ENCODE peak calls at places on chromosomes 16 and 17, in ten cellular contexts. L, R, G, B, W, F, J, M, E and O are unnamed samples.

GRCh38 chr17:69525920-69526841 is 111.7 kb downstream of the MAP2K6 start:
- DNase-seq in L (peak), R (peak), G (peak), B (peak), W (peak), F (no peak), J (peak), M (no peak), E (peak), O (peak)

GRCh38 chr16:69535123-69536050 is 30.4 kb upstream of the NFAT5 start:
- DNase-seq in L (no peak), R (no peak), G (no peak), B (no peak), W (no peak), F (peak), J (no peak), M (no peak), E (no peak), O (no peak)

GRCh38 chr17:82370471-82371332 is 863 bp upstream of the UTS2R start:
- DNase-seq in L (no peak), R (no peak), G (no peak), B (no peak), W (no peak), F (no peak), J (no peak), M (peak), E (no peak), O (no peak)

GRCh38 chr16:80738521-80738920 is 65.9 kb downstream of the CDYL2 start:
- DNase-seq in L (no peak), R (no peak), G (no peak), B (no peak), W (no peak), F (no peak), J (no peak), M (no peak), E (no peak), O (no peak)

GRCh38 chr16:10751291-10751697 is 7.7 kb downstream of the NUBP1 start:
- DNase-seq in L (no peak), R (peak), G (no peak), B (no peak), W (no peak), F (no peak), J (no peak), M (peak), E (no peak), O (no peak)

GRCh38 chr16:80806957-80807356 is 2.6 kb upstream of the CDYL2 start:
- DNase-seq in L (no peak), R (no peak), G (no peak), B (no peak), W (no peak), F (peak), J (no peak), M (no peak), E (no peak), O (no peak)

GRCh38 chr17:74951680-74952421 is 16.2 kb downstream of the OTOP3 start:
- DNase-seq in L (no peak), R (no peak), G (no peak), B (no peak), W (no peak), F (no peak), J (no peak), M (no peak), E (no peak), O (no peak)

GRCh38 chr17:78717431-78717980 is 64.6 kb downstream of the CYTH1 start:
- DNase-seq in L (no peak), R (peak), G (peak), B (no peak), W (peak), F (no peak), J (no peak), M (no peak), E (no peak), O (no peak)

GRCh38 chr16:2842340-2843000 is 12.4 kb downstream of the ZG16B start:
- DNase-seq in L (peak), R (peak), G (peak), B (no peak), W (no peak), F (no peak), J (peak), M (peak), E (peak), O (peak)

GRCh38 chr17:38456031-38456815 is 28.0 kb downstream of the ARHGAP23 start:
- DNase-seq in L (no peak), R (peak), G (no peak), B (no peak), W (peak), F (no peak), J (no peak), M (no peak), E (no peak), O (peak)

GRCh38 chr17:14753383-14753782 is 452.5 kb downstream of the HS3ST3B1 start:
- DNase-seq in L (no peak), R (no peak), G (no peak), B (no peak), W (no peak), F (no peak), J (no peak), M (no peak), E (no peak), O (no peak)

GRCh38 chr16:69906838-69907301 is 44.3 kb upstream of the CLEC18A start:
- DNase-seq in L (no peak), R (no peak), G (no peak), B (no peak), W (no peak), F (no peak), J (no peak), M (no peak), E (no peak), O (no peak)

GRCh38 chr17:64506201-64506575 is at the start of gene DDX5:
- DNase-seq in L (peak), R (peak), G (peak), B (peak), W (peak), F (peak), J (peak), M (peak), E (peak), O (peak)

GRCh38 chr16:24198807-24199533 is 57.2 kb upstream of the CACNG3 start:
- DNase-seq in L (no peak), R (no peak), G (no peak), B (no peak), W (no peak), F (no peak), J (no peak), M (no peak), E (no peak), O (no peak)

GRCh38 chr17:62895650-62896301 is 70.3 kb upstream of the TANC2 start:
- DNase-seq in L (no peak), R (no peak), G (no peak), B (no peak), W (no peak), F (no peak), J (no peak), M (no peak), E (no peak), O (no peak)

GRCh38 chr17:2701996-2702741 is 9.4 kb downstream of the CLUH start:
- DNase-seq in L (no peak), R (no peak), G (peak), B (no peak), W (no peak), F (no peak), J (no peak), M (no peak), E (no peak), O (no peak)

GRCh38 chr17:41939044-41939695 is 8.8 kb downstream of the ODAD4 start:
- DNase-seq in L (no peak), R (no peak), G (no peak), B (no peak), W (no peak), F (no peak), J (no peak), M (no peak), E (no peak), O (no peak)

GRCh38 chr17:43016216-43016615 is 6.0 kb downstream of the VAT1 start:
- DNase-seq in L (no peak), R (no peak), G (no peak), B (no peak), W (no peak), F (no peak), J (no peak), M (no peak), E (no peak), O (no peak)

GRCh38 chr16:58366247-58367031 is 25.8 kb upstream of the GINS3 start:
- DNase-seq in L (no peak), R (no peak), G (no peak), B (no peak), W (peak), F (peak), J (no peak), M (no peak), E (no peak), O (no peak)

GRCh38 chr17:82346342-82347300 is 12.4 kb upstream of the TEX19 start:
- DNase-seq in L (no peak), R (no peak), G (no peak), B (no peak), W (no peak), F (no peak), J (no peak), M (no peak), E (no peak), O (no peak)

GRCh38 chr17:964881-965280 is 14.7 kb downstream of the NXN start:
- DNase-seq in L (no peak), R (no peak), G (no peak), B (no peak), W (no peak), F (no peak), J (no peak), M (no peak), E (no peak), O (no peak)

GRCh38 chr17:82943751-82944150 is 103.9 kb upstream of the ZNF750 start:
- DNase-seq in L (no peak), R (no peak), G (peak), B (no peak), W (no peak), F (no peak), J (no peak), M (no peak), E (no peak), O (no peak)

GRCh38 chr16:70594569-70594968 is 51.8 kb upstream of the IL34 start:
- DNase-seq in L (peak), R (peak), G (peak), B (peak), W (no peak), F (no peak), J (no peak), M (no peak), E (peak), O (no peak)

GRCh38 chr16:351804-352520 is 561 bp downstream of the AXIN1 start:
- DNase-seq in L (no peak), R (no peak), G (no peak), B (no peak), W (no peak), F (no peak), J (no peak), M (no peak), E (peak), O (peak)

GRCh38 chr17:4204676-4205075 is 59.1 kb downstream of the ANKFY1 start:
- DNase-seq in L (no peak), R (peak), G (peak), B (peak), W (no peak), F (no peak), J (no peak), M (no peak), E (peak), O (no peak)

GRCh38 chr16:354971-355441 is 2.5 kb upstream of the AXIN1 start:
- DNase-seq in L (no peak), R (no peak), G (no peak), B (no peak), W (no peak), F (no peak), J (no peak), M (no peak), E (no peak), O (no peak)

GRCh38 chr17:35433075-35433894 is 985 bp upstream of the SLFN12 start:
- DNase-seq in L (peak), R (peak), G (peak), B (peak), W (peak), F (peak), J (peak), M (peak), E (peak), O (peak)

GRCh38 chr17:74249966-74250365 is 24.1 kb upstream of the DNAI2 start:
- DNase-seq in L (no peak), R (no peak), G (no peak), B (no peak), W (no peak), F (no peak), J (no peak), M (no peak), E (peak), O (no peak)

GRCh38 chr16:29028457-29029167 is 43.8 kb downstream of the LAT start:
- DNase-seq in L (no peak), R (no peak), G (no peak), B (no peak), W (no peak), F (no peak), J (no peak), M (peak), E (no peak), O (no peak)

GRCh38 chr17:38453951-38454421 is 25.7 kb downstream of the ARHGAP23 start:
- DNase-seq in L (no peak), R (peak), G (no peak), B (no peak), W (no peak), F (no peak), J (no peak), M (no peak), E (no peak), O (peak)

GRCh38 chr16:86365513-86366040 is 144.8 kb upstream of the FOXF1 start:
- DNase-seq in L (no peak), R (no peak), G (no peak), B (no peak), W (no peak), F (no peak), J (no peak), M (no peak), E (no peak), O (no peak)

GRCh38 chr16:86362155-86362849 is 148.0 kb upstream of the FOXF1 start:
- DNase-seq in L (no peak), R (no peak), G (no peak), B (no peak), W (no peak), F (no peak), J (peak), M (no peak), E (no peak), O (no peak)

GRCh38 chr16:86363057-86363490 is 147.3 kb upstream of the FOXF1 start:
- DNase-seq in L (no peak), R (no peak), G (no peak), B (no peak), W (no peak), F (peak), J (no peak), M (no peak), E (no peak), O (no peak)

GRCh38 chr16:86364653-86365380 is 145.5 kb upstream of the FOXF1 start:
- DNase-seq in L (no peak), R (no peak), G (no peak), B (no peak), W (no peak), F (no peak), J (no peak), M (no peak), E (no peak), O (no peak)

DNA sequence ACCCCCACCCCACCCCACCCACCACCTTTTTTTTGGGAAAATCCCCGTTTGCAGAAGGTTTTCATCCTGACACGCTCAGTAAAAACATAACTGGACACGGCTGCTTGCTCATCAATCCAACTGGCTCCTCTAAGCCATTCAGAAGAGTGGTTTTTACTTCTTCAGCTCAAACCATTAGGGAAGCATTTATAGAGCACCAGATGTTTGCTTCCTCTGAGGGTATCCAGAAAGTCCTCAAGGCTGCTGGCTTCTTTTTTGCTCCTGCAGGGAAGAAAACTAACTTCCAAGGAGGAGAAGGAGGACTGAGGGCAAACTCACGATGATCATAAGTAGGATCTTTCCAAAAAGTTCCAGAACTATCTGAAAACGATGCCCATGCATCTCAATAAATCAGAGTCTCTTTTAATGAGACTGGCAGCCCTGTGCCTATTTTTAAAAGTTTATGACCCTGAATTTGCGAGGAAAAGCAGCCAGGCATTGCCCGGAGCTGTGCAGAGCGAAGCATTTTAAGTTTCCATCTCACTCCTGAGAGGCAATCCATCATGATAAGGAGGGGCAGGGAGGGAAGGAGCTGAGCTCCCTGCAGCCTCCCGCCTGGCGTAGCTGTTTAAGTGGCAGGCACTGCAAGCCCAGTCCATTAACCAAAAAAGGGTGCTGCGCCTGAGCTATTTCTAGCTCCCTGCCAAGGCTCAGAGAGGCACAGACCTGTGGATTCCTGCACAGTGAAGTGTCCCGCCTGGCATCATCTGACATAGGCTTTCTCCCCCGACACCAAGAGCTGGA is 146.3 kb upstream of the FOXF1 start:
- DNase-seq in L (no peak), R (no peak), G (no peak), B (no peak), W (no peak), F (no peak), J (no peak), M (no peak), E (no peak), O (no peak)
- TF ChIP-seq POLR2A in L (no peak), R (no peak), G (no peak), B (no peak), W (no peak), F (no peak), J (no peak), M (no peak), E (no peak), O (no peak)

DNA sequence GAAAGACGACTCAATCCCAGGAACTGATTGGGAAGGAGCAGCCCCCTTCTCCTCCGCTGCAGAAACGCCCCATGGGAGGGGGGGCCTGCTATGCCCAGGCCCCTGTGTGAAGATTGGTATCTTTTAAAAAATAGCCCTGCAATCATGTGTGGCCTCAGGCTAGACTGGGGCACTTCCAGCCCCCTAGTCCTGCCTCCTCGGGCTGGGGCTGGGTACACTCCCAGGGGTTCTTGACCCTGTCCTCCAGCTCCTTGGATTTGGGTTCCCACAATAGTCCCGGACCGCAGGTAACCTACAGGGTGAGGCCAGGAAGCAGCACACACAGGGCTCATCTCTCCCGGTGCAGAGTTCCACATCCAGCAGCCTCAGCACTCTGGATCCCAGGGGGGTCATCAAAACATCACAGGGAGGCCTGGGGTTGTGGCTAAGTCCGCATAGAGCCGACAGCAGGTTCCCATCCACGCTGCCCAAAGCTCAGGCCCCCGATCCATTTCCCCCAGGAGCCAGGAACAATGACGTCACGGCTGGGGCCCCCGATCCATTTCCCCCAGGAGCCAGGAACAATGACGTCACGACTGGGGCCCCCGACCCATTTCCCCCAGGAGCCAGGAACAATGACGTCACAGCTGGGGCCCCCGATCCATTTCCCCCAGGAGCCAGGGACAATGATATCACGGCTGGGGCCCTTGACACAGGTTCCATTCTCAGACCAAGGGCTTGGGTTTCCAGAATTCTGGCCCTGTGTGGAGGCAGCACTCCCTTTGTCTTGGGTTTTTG is 202.4 kb downstream of the IRF8 start:
- DNase-seq in L (no peak), R (no peak), G (no peak), B (no peak), W (no peak), F (no peak), J (no peak), M (no peak), E (no peak), O (no peak)
- TF ChIP-seq POLR2A in L (no peak), R (no peak), G (no peak), B (no peak), W (no peak), F (no peak), J (no peak), M (no peak), E (no peak), O (no peak)

DNA sequence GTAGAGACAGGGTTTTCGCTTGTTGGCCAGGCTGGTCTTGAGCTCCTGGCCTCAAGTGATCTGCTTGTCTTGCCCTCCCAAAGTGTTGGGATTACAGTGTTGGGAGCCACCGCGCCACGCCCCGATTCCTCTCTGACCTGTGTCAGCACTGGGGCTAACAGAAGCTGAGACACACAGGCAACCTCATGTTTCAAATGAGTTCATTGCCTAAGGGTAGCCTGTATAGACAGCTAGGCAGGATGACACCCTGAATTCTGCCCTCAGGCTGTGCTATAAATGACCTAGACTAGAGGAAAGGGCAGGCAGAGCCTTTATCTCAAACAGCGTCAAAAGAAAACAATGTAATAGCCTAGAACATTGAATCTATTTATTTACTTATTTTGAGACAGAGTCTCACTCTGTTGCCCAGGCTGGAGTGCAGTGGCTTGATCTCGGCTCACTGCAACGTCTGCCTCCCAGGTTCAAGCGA is 2.3 kb upstream of the CDK3 start:
- DNase-seq in L (no peak), R (no peak), G (no peak), B (no peak), W (no peak), F (no peak), J (no peak), M (no peak), E (no peak), O (no peak)
- TF ChIP-seq POLR2A in L (no peak), R (no peak), G (no peak), B (no peak), W (no peak), F (no peak), J (no peak), M (no peak), E (no peak), O (no peak)

GRCh38 chr17:40322417-40323315 is 13.7 kb downstream of the RARA start:
- DNase-seq in L (peak), R (peak), G (peak), B (no peak), W (peak), F (no peak), J (peak), M (peak), E (peak), O (peak)
- TF ChIP-seq POLR2A in L (no peak), R (no peak), G (peak), B (no peak), W (no peak), F (no peak), J (no peak), M (no peak), E (no peak), O (peak)

DNA sequence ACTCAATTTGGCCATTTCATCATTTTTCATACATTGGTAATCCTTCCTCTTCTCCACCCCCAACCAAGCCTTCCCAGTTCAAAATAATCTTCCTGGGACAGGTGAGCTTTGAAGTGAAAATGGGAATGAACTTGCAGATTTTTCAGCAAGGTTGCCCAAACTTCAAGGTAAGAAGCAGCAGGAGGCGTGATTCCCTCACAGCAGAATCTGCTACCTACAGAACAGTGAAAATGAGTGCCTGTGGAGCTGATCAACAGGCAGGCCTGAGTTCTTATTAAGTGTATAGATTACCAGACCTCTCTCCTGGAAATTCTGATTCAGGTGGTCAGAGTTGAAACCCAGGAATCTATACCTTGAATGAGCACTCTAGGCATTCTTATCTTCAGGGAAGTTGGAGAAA is 356.6 kb downstream of the RBFOX1 start:
- DNase-seq in L (no peak), R (no peak), G (no peak), B (no peak), W (no peak), F (no peak), J (no peak), M (no peak), E (no peak), O (no peak)
- TF ChIP-seq POLR2A in L (no peak), R (no peak), G (no peak), B (no peak), W (no peak), F (no peak), J (no peak), M (no peak), E (no peak), O (no peak)